ENCODE peak calls at places on chromosomes 4 and X, in ten cellular contexts. B is CD8-positive, alpha-beta memory T cell; U is tibial artery; F is esophagus muscularis mucosa; V is H1; X is breast epithelium; S is GM23248; Y is IMR-90; I is colonic mucosa; P is endodermal cell. H is an unnamed sample.

GRCh38 chrX:153245288-153245731 is 66.2 kb downstream of the MAGEA1 start:
- DNase-seq in B (no peak), U (no peak), F (no peak), V (no peak), X (no peak), S (no peak), Y (no peak), I (no peak), P (peak), H (no peak)

GRCh38 chr4:10893417-10893816 is 208.8 kb upstream of the CLNK start:
- DNase-seq in B (peak), U (no peak), F (no peak), V (peak), X (no peak), S (no peak), Y (no peak), I (no peak), P (no peak), H (no peak)

GRCh38 chr4:65868096-65868824 is 198.0 kb upstream of the EPHA5 start:
- DNase-seq in B (no peak), U (no peak), F (no peak), V (no peak), X (no peak), S (no peak), Y (no peak), I (no peak), P (no peak), H (no peak)

GRCh38 chr4:155245105-155245504 is 36.7 kb downstream of the NPY2R start:
- DNase-seq in B (no peak), U (no peak), F (no peak), V (no peak), X (no peak), S (no peak), Y (no peak), I (no peak), P (no peak), H (no peak)

GRCh38 chr4:107747748-107748486 is 27.9 kb upstream of the PAPSS1 start:
- DNase-seq in B (no peak), U (no peak), F (no peak), V (no peak), X (peak), S (no peak), Y (no peak), I (no peak), P (no peak), H (no peak)

GRCh38 chrX:103210056-103210455 is 4.9 kb upstream of the BEX4 start:
- DNase-seq in B (no peak), U (no peak), F (no peak), V (no peak), X (no peak), S (no peak), Y (no peak), I (no peak), P (no peak), H (no peak)

GRCh38 chr4:166165829-166166420 is 292.9 kb downstream of the TLL1 start:
- DNase-seq in B (peak), U (no peak), F (no peak), V (peak), X (no peak), S (peak), Y (peak), I (peak), P (no peak), H (no peak)

GRCh38 chr4:58453956-58454355 is 1343.8 kb upstream of the IGFBP7 start:
- DNase-seq in B (no peak), U (no peak), F (no peak), V (no peak), X (no peak), S (no peak), Y (no peak), I (no peak), P (no peak), H (no peak)

GRCh38 chr4:1504786-1505500 is 98.7 kb upstream of the NKX1-1 start:
- DNase-seq in B (no peak), U (peak), F (no peak), V (no peak), X (no peak), S (peak), Y (no peak), I (no peak), P (peak), H (no peak)

GRCh38 chr4:175346381-175346780 is 428.2 kb downstream of the ADAM29 start:
- DNase-seq in B (no peak), U (no peak), F (no peak), V (no peak), X (no peak), S (no peak), Y (no peak), I (no peak), P (no peak), H (no peak)

GRCh38 chrX:134551365-134552095 is 91.6 kb downstream of the HPRT1 start:
- DNase-seq in B (no peak), U (no peak), F (no peak), V (no peak), X (no peak), S (peak), Y (peak), I (no peak), P (no peak), H (no peak)

GRCh38 chrX:32448320-32448719 is 763.0 kb downstream of the DMD start:
- DNase-seq in B (peak), U (no peak), F (no peak), V (no peak), X (no peak), S (no peak), Y (no peak), I (no peak), P (no peak), H (no peak)

GRCh38 chr4:76987153-76987562 is 37.6 kb downstream of the SEPTIN11 start:
- DNase-seq in B (no peak), U (peak), F (no peak), V (no peak), X (no peak), S (peak), Y (peak), I (no peak), P (peak), H (no peak)

GRCh38 chrX:134186362-134187121 is 50.4 kb upstream of the CCDC160 start:
- DNase-seq in B (peak), U (no peak), F (no peak), V (no peak), X (no peak), S (no peak), Y (no peak), I (no peak), P (no peak), H (no peak)

GRCh38 chr4:105714071-105714521 is 5.5 kb downstream of the GSTCD start:
- DNase-seq in B (no peak), U (no peak), F (no peak), V (no peak), X (no peak), S (peak), Y (no peak), I (no peak), P (no peak), H (no peak)

GRCh38 chr4:174193438-174194015 is 89.9 kb downstream of the FBXO8 start:
- DNase-seq in B (no peak), U (no peak), F (no peak), V (no peak), X (no peak), S (peak), Y (peak), I (no peak), P (no peak), H (no peak)

GRCh38 chrX:23525531-23525930 is 141.8 kb upstream of the PRDX4 start:
- DNase-seq in B (no peak), U (no peak), F (no peak), V (no peak), X (peak), S (no peak), Y (no peak), I (no peak), P (no peak), H (no peak)

GRCh38 chr4:184100297-184100885 is 117.3 kb downstream of the ENPP6 start:
- DNase-seq in B (no peak), U (no peak), F (no peak), V (no peak), X (no peak), S (no peak), Y (peak), I (peak), P (peak), H (no peak)

GRCh38 chr4:1907848-1908525 is 36.8 kb downstream of the NSD2 start:
- DNase-seq in B (no peak), U (no peak), F (no peak), V (no peak), X (no peak), S (no peak), Y (no peak), I (peak), P (no peak), H (no peak)

GRCh38 chr4:102157984-102158383 is 187.3 kb downstream of the SLC39A8 start:
- DNase-seq in B (no peak), U (no peak), F (no peak), V (no peak), X (no peak), S (no peak), Y (no peak), I (no peak), P (no peak), H (no peak)

GRCh38 chr4:142352682-142353081 is 493.4 kb downstream of the INPP4B start:
- DNase-seq in B (no peak), U (no peak), F (no peak), V (no peak), X (no peak), S (no peak), Y (no peak), I (no peak), P (no peak), H (no peak)

GRCh38 chr4:82748781-82749504 is 49.7 kb downstream of the SCD5 start:
- DNase-seq in B (no peak), U (no peak), F (no peak), V (no peak), X (no peak), S (peak), Y (peak), I (no peak), P (peak), H (no peak)

GRCh38 chr4:99090511-99090910 is 1.9 kb upstream of the ADH5 start:
- DNase-seq in B (no peak), U (no peak), F (no peak), V (no peak), X (no peak), S (peak), Y (peak), I (no peak), P (no peak), H (no peak)

GRCh38 chr4:4871267-4872147 is 12.0 kb downstream of the MSX1 start:
- DNase-seq in B (no peak), U (no peak), F (no peak), V (no peak), X (no peak), S (no peak), Y (no peak), I (no peak), P (peak), H (no peak)

GRCh38 chr4:108906006-108906405 is 143.2 kb upstream of the ETNPPL start:
- DNase-seq in B (no peak), U (no peak), F (no peak), V (no peak), X (no peak), S (no peak), Y (no peak), I (no peak), P (peak), H (no peak)

GRCh38 chrX:153944140-153944799 is at the start of gene RENBP:
- DNase-seq in B (no peak), U (peak), F (no peak), V (no peak), X (no peak), S (no peak), Y (no peak), I (no peak), P (peak), H (peak)

GRCh38 chr4:56406151-56406550 is 18.9 kb upstream of the AASDH start:
- DNase-seq in B (no peak), U (no peak), F (no peak), V (no peak), X (no peak), S (no peak), Y (no peak), I (no peak), P (no peak), H (no peak)

GRCh38 chr4:78565971-78566372 is 14.4 kb downstream of the ANXA3 start:
- DNase-seq in B (no peak), U (no peak), F (no peak), V (no peak), X (no peak), S (peak), Y (peak), I (no peak), P (peak), H (no peak)

GRCh38 chr4:85725727-85726170 is 250.8 kb downstream of the ARHGAP24 start:
- DNase-seq in B (no peak), U (peak), F (no peak), V (no peak), X (no peak), S (peak), Y (no peak), I (no peak), P (no peak), H (no peak)

GRCh38 chr4:174252412-174252811 is 31.1 kb downstream of the FBXO8 start:
- DNase-seq in B (no peak), U (no peak), F (no peak), V (no peak), X (no peak), S (no peak), Y (no peak), I (no peak), P (no peak), H (no peak)

GRCh38 chr4:42655921-42656735 is 777 bp downstream of the ATP8A1 start:
- DNase-seq in B (peak), U (peak), F (no peak), V (no peak), X (peak), S (peak), Y (no peak), I (peak), P (peak), H (peak)

GRCh38 chr4:22969314-22969896 is 276.7 kb downstream of the GBA3 start:
- DNase-seq in B (no peak), U (no peak), F (no peak), V (no peak), X (no peak), S (peak), Y (peak), I (peak), P (no peak), H (no peak)

GRCh38 chr4:110527156-110527555 is 51.2 kb downstream of the ENPEP start:
- DNase-seq in B (no peak), U (no peak), F (no peak), V (no peak), X (no peak), S (no peak), Y (no peak), I (no peak), P (no peak), H (no peak)

GRCh38 chr4:1231637-1232360 is 17.1 kb downstream of the CTBP1 start:
- DNase-seq in B (no peak), U (no peak), F (no peak), V (no peak), X (no peak), S (peak), Y (no peak), I (no peak), P (no peak), H (no peak)

GRCh38 chr4:8891646-8892555 is 20.3 kb upstream of the HMX1 start:
- DNase-seq in B (no peak), U (no peak), F (no peak), V (no peak), X (no peak), S (no peak), Y (no peak), I (no peak), P (peak), H (no peak)

GRCh38 chr4:11293866-11294265 is 134.8 kb downstream of the HS3ST1 start:
- DNase-seq in B (no peak), U (no peak), F (no peak), V (no peak), X (no peak), S (no peak), Y (no peak), I (no peak), P (no peak), H (no peak)

GRCh38 chr4:40281099-40281498 is 54.0 kb upstream of the CHRNA9 start:
- DNase-seq in B (no peak), U (no peak), F (no peak), V (no peak), X (no peak), S (no peak), Y (no peak), I (no peak), P (no peak), H (no peak)

GRCh38 chrX:48589482-48590162 is 7.7 kb upstream of the WDR13 start:
- DNase-seq in B (no peak), U (no peak), F (no peak), V (no peak), X (peak), S (no peak), Y (no peak), I (no peak), P (no peak), H (no peak)

GRCh38 chr4:48331577-48332340 is 9.6 kb upstream of the SLAIN2 start:
- DNase-seq in B (no peak), U (no peak), F (no peak), V (no peak), X (no peak), S (peak), Y (peak), I (no peak), P (no peak), H (no peak)

DNA sequence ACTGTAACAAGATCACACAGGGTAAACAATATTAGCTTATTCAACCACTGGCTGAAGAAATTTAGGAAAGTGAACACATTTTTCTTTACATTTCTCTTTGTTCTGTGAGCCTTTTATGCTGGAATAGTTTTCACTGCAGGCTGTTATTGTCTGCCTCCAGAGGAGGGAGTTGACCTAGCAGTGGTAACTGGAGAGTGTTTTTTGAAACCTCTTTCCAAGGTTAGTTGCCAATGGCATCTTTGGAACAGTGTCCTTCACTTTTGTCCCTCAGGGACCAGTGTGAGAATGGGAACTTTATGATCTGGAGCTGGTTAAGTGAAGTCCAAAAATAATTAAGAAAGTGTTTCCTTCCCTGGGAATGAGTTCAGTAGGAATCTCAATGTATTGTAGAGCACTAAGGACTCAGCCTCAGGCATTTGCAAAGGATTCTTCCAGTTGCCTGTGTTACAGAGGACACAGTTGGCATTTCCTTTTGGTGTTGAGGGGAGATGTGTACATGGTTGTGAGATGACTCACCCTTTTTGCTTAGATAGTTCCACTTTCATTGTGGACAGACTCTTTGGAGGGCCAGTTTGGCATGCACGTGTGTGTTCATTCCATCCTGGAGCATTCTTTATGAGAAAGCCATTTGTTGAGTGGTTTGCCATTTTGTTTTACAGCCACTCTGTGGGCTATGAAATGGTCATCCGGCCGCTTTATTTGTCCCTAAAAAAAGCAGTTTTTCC is 61.3 kb downstream of the AR start:
- DNase-seq in B (no peak), U (no peak), F (no peak), V (no peak), X (no peak), S (peak), Y (peak), I (no peak), P (no peak), H (no peak)
- H3K27ac ChIP-seq in B (no peak), U (no peak), F (no peak), V (no peak), X (no peak), S (peak), Y (no peak), I (no peak), P (peak), H (no peak)

DNA sequence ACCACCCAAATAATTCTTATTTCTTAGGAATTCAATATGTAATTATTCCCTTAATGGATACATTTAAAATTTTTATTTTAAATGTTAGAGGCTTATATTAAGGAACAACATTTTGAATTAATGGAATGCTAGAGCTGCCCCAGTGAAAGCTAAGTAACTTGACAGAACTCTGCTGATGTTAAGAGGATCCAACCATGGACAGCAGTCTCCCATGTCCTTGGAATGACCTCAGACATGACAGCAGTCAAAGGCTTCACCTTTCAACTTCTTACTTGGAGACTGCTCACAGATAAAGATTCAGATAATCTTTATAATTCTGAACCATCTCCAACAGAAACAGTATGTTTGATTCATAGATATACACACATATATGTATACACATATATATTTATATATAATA is 17.2 kb downstream of the PDLIM3 start:
- DNase-seq in B (no peak), U (no peak), F (no peak), V (no peak), X (no peak), S (no peak), Y (no peak), I (no peak), P (no peak), H (no peak)
- H3K27ac ChIP-seq in B (no peak), U (no peak), F (peak), V (no peak), X (no peak), S (no peak), Y (no peak), I (no peak), P (no peak), H (no peak)

DNA sequence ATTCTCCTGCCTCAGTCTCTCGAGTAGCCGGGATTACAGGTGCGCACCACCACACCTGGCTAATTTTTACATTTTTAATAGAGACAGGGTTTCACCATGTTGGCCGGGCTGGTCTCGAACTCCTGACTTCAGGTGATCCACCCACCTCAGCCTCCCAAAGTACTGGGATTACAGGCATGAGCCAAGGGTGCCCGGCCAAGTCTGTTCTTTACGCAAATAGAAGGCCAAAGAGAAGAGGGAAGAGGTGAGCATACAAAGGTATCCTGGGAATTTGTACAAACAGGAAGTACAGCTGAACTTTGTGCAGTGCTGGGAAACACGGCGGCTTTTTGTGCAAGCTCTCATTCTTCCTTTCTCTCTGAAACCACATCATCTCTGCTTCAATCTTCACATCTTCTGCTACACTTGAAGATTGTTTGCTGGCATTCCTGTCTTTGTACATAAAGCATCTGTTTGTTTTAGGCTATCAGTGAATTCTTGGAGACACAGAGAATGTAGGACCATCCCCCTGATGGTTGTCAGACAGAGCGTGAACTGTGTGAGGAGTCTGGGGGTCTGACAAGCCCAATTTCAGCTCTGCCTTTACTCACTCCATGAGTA is 71.9 kb upstream of the PRSS48 start:
- DNase-seq in B (no peak), U (no peak), F (peak), V (no peak), X (no peak), S (no peak), Y (no peak), I (no peak), P (no peak), H (no peak)
- H3K27ac ChIP-seq in B (no peak), U (peak), F (peak), V (no peak), X (peak), S (no peak), Y (no peak), I (no peak), P (no peak), H (no peak)

DNA sequence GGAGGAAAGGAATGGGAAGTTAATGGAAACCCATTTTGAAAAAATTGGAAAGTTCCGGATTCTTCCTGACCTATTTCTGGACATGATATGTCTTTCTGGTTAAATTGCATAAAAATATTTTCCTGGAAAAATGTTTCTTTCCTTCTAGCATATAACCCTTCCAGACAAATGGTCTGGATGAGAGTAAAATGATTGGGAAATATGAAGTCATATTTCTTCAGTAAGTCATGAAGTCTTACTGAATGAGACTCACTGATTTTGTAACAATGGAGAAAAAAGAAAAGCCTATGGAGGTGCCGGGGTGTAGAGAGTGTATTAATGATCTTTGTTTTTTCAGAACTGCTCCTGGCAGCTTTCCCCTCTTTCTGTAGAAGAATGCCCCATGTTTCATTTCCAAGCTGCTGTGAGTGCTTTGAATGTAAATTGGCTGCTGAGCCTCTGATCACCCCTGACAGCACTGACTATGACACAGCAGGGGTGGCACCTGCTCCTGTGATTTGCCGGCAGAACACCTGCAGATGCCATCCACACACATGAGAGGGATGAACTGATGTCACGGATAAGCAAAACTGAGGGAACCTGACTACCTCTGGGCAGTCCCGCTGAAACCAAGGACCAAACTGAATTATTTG is 19.7 kb upstream of the ZNF41 start:
- DNase-seq in B (no peak), U (no peak), F (no peak), V (no peak), X (no peak), S (peak), Y (peak), I (no peak), P (peak), H (peak)
- H3K27ac ChIP-seq in B (no peak), U (no peak), F (no peak), V (no peak), X (no peak), S (peak), Y (no peak), I (no peak), P (no peak), H (no peak)

H was measured in caudate nucleus.